ENCODE peak calls at places on chromosomes 13 and 19, in five cellular contexts. K is GM10248; C is NCI-H1436 treated with DMSO at 0.1 percent for 48 hours; O is stimulated activated CD4-positive, alpha-beta T cell treated with anti-CD3 and anti-CD28 coated beads, Interleukin-2, amount 100 ng/mL, for 24 hours; I is NCI-H1105 treated with DMSO at 0.1 percent for 48 hours. E is an unnamed sample.

GRCh38 chr19:11195169-11195568 is 2.2 kb downstream of the KANK2 start:
- DNase-seq in K (no peak), C (no peak), I (no peak), O (no peak), E (no peak)

GRCh38 chr13:67043901-67044300 is 186.2 kb downstream of the PCDH9 start:
- DNase-seq in O (no peak), K (no peak), C (no peak), I (no peak), E (no peak)

GRCh38 chr19:17348700-17349099 is 11.3 kb downstream of the GTPBP3 start:
- DNase-seq in I (no peak), C (no peak), K (no peak), O (no peak), E (no peak)

GRCh38 chr19:40006273-40006691 is 9.4 kb downstream of the ZNF546 start:
- DNase-seq in O (no peak), K (no peak), I (no peak), C (no peak), E (no peak)

GRCh38 chr19:47725759-47726401 is 12.7 kb downstream of the EHD2 start:
- DNase-seq in C (no peak), I (peak; percentile 43), K (no peak), O (no peak), E (no peak)

GRCh38 chr13:113802090-113802531 is 43.1 kb downstream of the TMEM255B start:
- DNase-seq in I (no peak), K (no peak), C (no peak), O (no peak), E (no peak)

GRCh38 chr13:104847863-104848262 is 1687.6 kb downstream of the EFNB2 start:
- DNase-seq in K (no peak), O (no peak), I (no peak), C (no peak), E (no peak)

GRCh38 chr19:21970466-21970865 is 40.3 kb downstream of the ZNF208 start:
- DNase-seq in I (no peak), K (no peak), O (no peak), C (no peak), E (no peak)

GRCh38 chr13:30341815-30342570 is 34.6 kb upstream of the KATNAL1 start:
- DNase-seq in O (no peak), I (peak; percentile 68), K (no peak), C (no peak), E (no peak)

GRCh38 chr13:100068532-100068931 is 20.4 kb upstream of the PCCA start:
- DNase-seq in C (no peak), O (no peak), I (no peak), K (no peak), E (no peak)

GRCh38 chr13:26989261-26990007 is 182.2 kb downstream of the USP12 start:
- DNase-seq in K (no peak), I (no peak), O (no peak), C (no peak), E (no peak)

GRCh38 chr19:41223431-41224234 is 4.6 kb downstream of the AXL start:
- DNase-seq in O (no peak), C (no peak), K (no peak), I (no peak), E (no peak)

GRCh38 chr19:48501446-48501960 is 10.1 kb downstream of the LMTK3 start:
- DNase-seq in O (peak; percentile 52), I (peak; percentile 93), C (peak; percentile 97), K (peak; percentile 68), E (no peak)

GRCh38 chr19:39557791-39558622 is 18.0 kb upstream of the EID2 start:
- DNase-seq in K (peak; percentile 38), I (no peak), O (no peak), C (no peak), E (no peak)

GRCh38 chr13:100069278-100069677 is 19.6 kb upstream of the PCCA start:
- DNase-seq in K (no peak), C (no peak), O (no peak), I (no peak), E (no peak)

GRCh38 chr19:58117841-58118575 is 20.0 kb upstream of the ZSCAN18 start:
- DNase-seq in I (no peak), K (no peak), C (no peak), O (no peak), E (no peak)

GRCh38 chr13:42239644-42240043 is 32.3 kb upstream of the AKAP11 start:
- DNase-seq in K (no peak), O (no peak), I (no peak), C (no peak), E (no peak)

GRCh38 chr13:46961719-46962118 is 64.9 kb upstream of the HTR2A start:
- DNase-seq in K (peak; percentile 71), O (no peak), I (no peak), C (no peak), E (no peak)